ENCODE peak calls at places on chromosomes 5 and 9, in nine cellular contexts. S is fibroblast of pulmonary artery; F is osteocyte; L is NCI-H748 treated with DMSO at 0.1 percent for 48 hours; P is lung microvascular endothelial cell; X is hepatocyte; B is occipital lobe; Y is activated CD4-positive, alpha-beta T cell treated with anti-CD3 and anti-CD28 coated beads, Interleukin-2, amount 10 ng/mL, durations not matched to agents 24 days and 14 days; U is HepG2. E is an unnamed sample.

GRCh38 chr9:12191630-12192029 is 501.6 kb upstream of the TYRP1 start:
- DNase-seq in U (no peak), P (no peak), F (no peak), Y (no peak), L (no peak), B (no peak), X (no peak), S (no peak), E (no peak)

GRCh38 chr5:74895906-74896305 is 29.7 kb upstream of the FAM169A start:
- DNase-seq in B (peak), F (no peak), P (peak), L (no peak), X (peak), S (peak), Y (no peak), U (no peak), E (peak)

GRCh38 chr9:121299467-121300282 is 31.7 kb downstream of the GSN start:
- DNase-seq in L (no peak), U (no peak), B (peak), X (peak), P (peak), S (peak), Y (peak), F (no peak), E (peak)

GRCh38 chr5:73199671-73200070 is 26.7 kb downstream of the TMEM174 start:
- DNase-seq in S (no peak), B (no peak), P (no peak), Y (no peak), X (no peak), L (no peak), F (no peak), U (no peak), E (no peak)

GRCh38 chr5:41796061-41796460 is 74.2 kb downstream of the OXCT1 start:
- DNase-seq in L (no peak), X (no peak), U (no peak), B (no peak), F (no peak), S (no peak), Y (no peak), P (peak), E (no peak)

GRCh38 chr5:83711982-83712601 is 8.6 kb downstream of the HAPLN1 start:
- DNase-seq in B (no peak), F (no peak), L (peak), X (peak), P (peak), U (peak), S (peak), Y (peak), E (no peak)

GRCh38 chr5:141850183-141850768 is 27.9 kb downstream of the PCDH1 start:
- DNase-seq in S (peak), P (no peak), L (peak), Y (peak), X (peak), F (no peak), B (no peak), U (no peak), E (peak)

GRCh38 chr5:172417983-172418630 is 36.2 kb downstream of the SH3PXD2B start:
- DNase-seq in F (peak), X (peak), U (peak), B (peak), Y (no peak), L (no peak), P (peak), S (peak), E (peak)

GRCh38 chr9:88690628-88691027 is 155.7 kb downstream of the NXNL2 start:
- DNase-seq in P (no peak), F (no peak), S (no peak), B (no peak), L (no peak), Y (no peak), X (no peak), U (no peak), E (no peak)